ENCODE peak calls at places on chromosome 15, in four cellular contexts. X, P, O and I are unnamed samples.

GRCh38 chr15:96595951-96596350 is 265.5 kb downstream of the NR2F2 start:
- DNase-seq in X (no peak), P (no peak), O (no peak), I (no peak)

GRCh38 chr15:52191207-52191606 is at the start of gene GNB5:
- DNase-seq in X (no peak), P (no peak), O (no peak), I (no peak)

GRCh38 chr15:66940368-66940767 is 125.0 kb upstream of the SMAD3 start:
- DNase-seq in X (no peak), P (no peak), O (no peak), I (no peak)

GRCh38 chr15:29348308-29348914 is 78.8 kb upstream of the NSMCE3 start:
- DNase-seq in X (no peak), P (peak; percentile 50), O (no peak), I (no peak)

GRCh38 chr15:99412082-99412481 is 153.7 kb upstream of the MEF2A start:
- DNase-seq in X (no peak), P (no peak), O (no peak), I (no peak)

GRCh38 chr15:82532383-82532990 is 7.8 kb downstream of the RPS17 start:
- DNase-seq in X (no peak), P (peak; percentile 15), O (no peak), I (no peak)

GRCh38 chr15:92810418-92811138 is 89.5 kb upstream of the CHD2 start:
- DNase-seq in X (peak; percentile 81), P (peak; percentile 69), O (peak; percentile 50), I (no peak)

GRCh38 chr15:82944840-82945239 is 7.7 kb downstream of the HOMER2 start:
- DNase-seq in X (no peak), P (no peak), O (peak; percentile 30), I (no peak)

GRCh38 chr15:35206060-35206675 is 121.1 kb upstream of the NANOGP8 start:
- DNase-seq in X (no peak), P (no peak), O (peak; percentile 7), I (no peak)

GRCh38 chr15:90750186-90750585 is 33.0 kb downstream of the BLM start:
- DNase-seq in X (peak; percentile 84), P (no peak), O (peak; percentile 13), I (no peak)

GRCh38 chr15:62067448-62068044 is 769 bp downstream of the C2CD4A start:
- DNase-seq in X (no peak), P (no peak), O (no peak), I (no peak)

GRCh38 chr15:57528940-57529565 is 62.7 kb upstream of the MYZAP start:
- DNase-seq in X (no peak), P (no peak), O (no peak), I (no peak)

GRCh38 chr15:80031841-80032240 is 27.6 kb upstream of the ZFAND6 start:
- DNase-seq in X (no peak), P (no peak), O (no peak), I (no peak)

GRCh38 chr15:19984101-19984500 is 557.5 kb downstream of the GOLGA6L6 start:
- DNase-seq in X (no peak), P (no peak), O (no peak), I (no peak)

GRCh38 chr15:82571722-82572222 is 31.5 kb upstream of the RPS17 start:
- DNase-seq in X (no peak), P (peak; percentile 48), O (peak; percentile 36), I (peak; percentile 93)

GRCh38 chr15:79060175-79060574 is 30.4 kb downstream of the RASGRF1 start:
- DNase-seq in X (no peak), P (no peak), O (no peak), I (no peak)

GRCh38 chr15:93895976-93896770 is 335.2 kb upstream of the MCTP2 start:
- DNase-seq in X (no peak), P (no peak), O (no peak), I (no peak)

GRCh38 chr15:77853008-77853328 is 220.3 kb upstream of the LINGO1 start:
- DNase-seq in X (no peak), P (no peak), O (no peak), I (no peak)

GRCh38 chr15:51837784-51838183 is 8.3 kb downstream of the TMOD3 start:
- DNase-seq in X (no peak), P (no peak), O (no peak), I (no peak)

GRCh38 chr15:52056001-52056400 is 37.0 kb downstream of the MAPK6 start:
- DNase-seq in X (no peak), P (no peak), O (no peak), I (no peak)

GRCh38 chr15:72919936-72920455 is 132.3 kb upstream of the NEO1 start:
- DNase-seq in X (no peak), P (no peak), O (no peak), I (no peak)

GRCh38 chr15:62848631-62849050 is 193.9 kb upstream of the TPM1 start:
- DNase-seq in X (no peak), P (no peak), O (peak; percentile 27), I (no peak)

GRCh38 chr15:25863067-25863967 is at the start of gene ATP10A:
- DNase-seq in X (no peak), P (no peak), O (no peak), I (no peak)

GRCh38 chr15:75672111-75672602 is 24.4 kb downstream of the SNX33 start:
- DNase-seq in X (no peak), P (no peak), O (no peak), I (no peak)

GRCh38 chr15:69129026-69129385 is 31.4 kb upstream of the GLCE start:
- DNase-seq in X (no peak), P (peak; percentile 74), O (no peak), I (no peak)

GRCh38 chr15:55514414-55514850 is 6.4 kb upstream of the DNAAF4 start:
- DNase-seq in X (no peak), P (no peak), O (no peak), I (no peak)

GRCh38 chr15:69996842-69997478 is 100.8 kb downstream of the TLE3 start:
- DNase-seq in X (no peak), P (peak; percentile 26), O (no peak), I (no peak)

GRCh38 chr15:63354771-63355650 is 26.6 kb downstream of the CA12 start:
- DNase-seq in X (no peak), P (no peak), O (no peak), I (no peak)

GRCh38 chr15:55221090-55222011 is 24.6 kb upstream of the RSL24D1 start:
- DNase-seq in X (peak; percentile 92), P (no peak), O (peak; percentile 92), I (no peak)